ENCODE peak calls at places on chromosomes 12 and 14, in five cellular contexts. N is kidney epithelial cell, D is AG08395, L is GM20000, S is ascending aorta. E is an unnamed sample.

GRCh38 chr14:72416892-72417291 is 477.0 kb downstream of the DPF3 start:
- DNase-seq in S (no peak), D (no peak), L (no peak), N (no peak), E (no peak)

GRCh38 chr12:63978519-63978918 is 134.0 kb downstream of the SRGAP1 start:
- DNase-seq in D (peak), L (no peak), S (no peak), N (no peak), E (no peak)

GRCh38 chr14:55126089-55126488 is 3.0 kb upstream of the LGALS3 start:
- DNase-seq in L (no peak), S (no peak), N (no peak), D (no peak), E (no peak)

GRCh38 chr14:23174266-23174665 is 9.2 kb downstream of the SLC7A8 start:
- DNase-seq in D (peak), N (no peak), L (no peak), S (no peak), E (no peak)

GRCh38 chr12:98420403-98420800 is 95.0 kb upstream of the TMPO start:
- DNase-seq in S (no peak), L (no peak), N (no peak), D (no peak), E (no peak)

GRCh38 chr12:82047480-82047879 is 288.3 kb upstream of the PPFIA2 start:
- DNase-seq in L (no peak), N (no peak), D (no peak), S (no peak), E (no peak)

GRCh38 chr14:32136027-32136825 is 59.1 kb downstream of the ARHGAP5 start:
- DNase-seq in D (no peak), N (no peak), L (no peak), S (no peak), E (no peak)

GRCh38 chr14:24159777-24160498 is 1.1 kb upstream of the IRF9 start:
- DNase-seq in L (no peak), D (no peak), S (no peak), N (no peak), E (no peak)

GRCh38 chr14:92683041-92683440 is 65.4 kb downstream of the LGMN start:
- DNase-seq in N (no peak), D (no peak), S (no peak), L (no peak), E (no peak)

GRCh38 chr12:63826002-63826585 is 18.4 kb upstream of the SRGAP1 start:
- DNase-seq in L (peak), N (no peak), D (peak), S (no peak), E (no peak)

GRCh38 chr12:92927055-92927435 is 2.0 kb downstream of the EEA1 start:
- DNase-seq in L (peak), D (peak), N (no peak), S (no peak), E (no peak)

GRCh38 chr14:84584526-84584925 is 945.4 kb upstream of the FLRT2 start:
- DNase-seq in N (no peak), S (no peak), D (no peak), L (no peak), E (no peak)

GRCh38 chr12:118884226-118884625 is 97.1 kb upstream of the SRRM4 start:
- DNase-seq in D (no peak), N (no peak), S (no peak), L (no peak), E (no peak)

GRCh38 chr12:24909667-24910066 is 39.2 kb downstream of the BCAT1 start:
- DNase-seq in D (peak), N (peak), S (peak), L (no peak), E (no peak)

GRCh38 chr12:29752121-29752520 is 31.6 kb downstream of the TMTC1 start:
- DNase-seq in L (no peak), S (no peak), N (no peak), D (no peak), E (no peak)

GRCh38 chr12:120529641-120530314 is 820 bp upstream of the COQ5 start:
- DNase-seq in S (no peak), N (no peak), D (peak), L (no peak), E (peak)

E was measured in cerebellar nuclear complex.